ENCODE peak calls at places on chromosomes 2 and 18, in four cellular contexts. L is GM12878, H is SK-N-SH, D is transverse colon. S is an unnamed sample.

GRCh38 chr2:54808642-54809041 is 85.2 kb downstream of the EML6 start:
- DNase-seq in L (no peak), H (no peak), D (no peak), S (no peak)

GRCh38 chr2:54665436-54665856 is 58.0 kb upstream of the EML6 start:
- DNase-seq in L (no peak), H (peak), D (peak), S (peak)

GRCh38 chr2:25301453-25302352 is 40.0 kb downstream of the DNMT3A start:
- DNase-seq in L (peak), H (no peak), D (peak), S (no peak)

GRCh38 chr18:5603153-5603552 is 59.4 kb upstream of the EPB41L3 start:
- DNase-seq in L (no peak), H (no peak), D (no peak), S (no peak)

GRCh38 chr2:116879646-116880045 is 934.8 kb upstream of the DDX18 start:
- DNase-seq in L (no peak), H (no peak), D (no peak), S (no peak)

GRCh38 chr2:111930875-111931274 is 32.5 kb downstream of the MERTK start:
- DNase-seq in L (peak), H (no peak), D (no peak), S (no peak)

GRCh38 chr2:80007722-80008503 is 296.6 kb downstream of the LRRTM1 start:
- DNase-seq in L (no peak), H (no peak), D (no peak), S (no peak)

GRCh38 chr2:96146151-96146880 is 1.1 kb upstream of the DUSP2 start:
- DNase-seq in L (peak), H (peak), D (peak), S (peak)

GRCh38 chr2:168758970-168759820 is 43.2 kb upstream of the NOSTRIN start:
- DNase-seq in L (peak), H (peak), D (no peak), S (no peak)

GRCh38 chr18:10239138-10239537 is 215.3 kb upstream of the APCDD1 start:
- DNase-seq in L (no peak), H (no peak), D (no peak), S (peak)

GRCh38 chr2:56132138-56132537 is 51.7 kb upstream of the CCDC85A start:
- DNase-seq in L (no peak), H (peak), D (no peak), S (no peak)

GRCh38 chr18:79548077-79548450 is 131.5 kb upstream of the CTDP1 start:
- DNase-seq in L (no peak), H (no peak), D (no peak), S (peak)

GRCh38 chr18:36124841-36125240 is 4.3 kb downstream of the SLC39A6 start:
- DNase-seq in L (no peak), H (no peak), D (no peak), S (no peak)

GRCh38 chr2:238061310-238062202 is 755 bp downstream of the SCLY start:
- DNase-seq in L (no peak), H (peak), D (peak), S (no peak)

GRCh38 chr2:112084689-112085381 is 29.8 kb downstream of the TMEM87B start:
- DNase-seq in L (no peak), H (no peak), D (no peak), S (no peak)

GRCh38 chr18:35777042-35777441 is 195.4 kb upstream of the RMP24 start:
- DNase-seq in L (no peak), H (no peak), D (no peak), S (no peak)

GRCh38 chr2:52810460-52810859 is 957.1 kb upstream of the CHAC2 start:
- DNase-seq in L (no peak), H (peak), D (no peak), S (no peak)

GRCh38 chr18:7921938-7922587 is 354.9 kb downstream of the PTPRM start:
- DNase-seq in L (no peak), H (no peak), D (no peak), S (no peak)

DNA sequence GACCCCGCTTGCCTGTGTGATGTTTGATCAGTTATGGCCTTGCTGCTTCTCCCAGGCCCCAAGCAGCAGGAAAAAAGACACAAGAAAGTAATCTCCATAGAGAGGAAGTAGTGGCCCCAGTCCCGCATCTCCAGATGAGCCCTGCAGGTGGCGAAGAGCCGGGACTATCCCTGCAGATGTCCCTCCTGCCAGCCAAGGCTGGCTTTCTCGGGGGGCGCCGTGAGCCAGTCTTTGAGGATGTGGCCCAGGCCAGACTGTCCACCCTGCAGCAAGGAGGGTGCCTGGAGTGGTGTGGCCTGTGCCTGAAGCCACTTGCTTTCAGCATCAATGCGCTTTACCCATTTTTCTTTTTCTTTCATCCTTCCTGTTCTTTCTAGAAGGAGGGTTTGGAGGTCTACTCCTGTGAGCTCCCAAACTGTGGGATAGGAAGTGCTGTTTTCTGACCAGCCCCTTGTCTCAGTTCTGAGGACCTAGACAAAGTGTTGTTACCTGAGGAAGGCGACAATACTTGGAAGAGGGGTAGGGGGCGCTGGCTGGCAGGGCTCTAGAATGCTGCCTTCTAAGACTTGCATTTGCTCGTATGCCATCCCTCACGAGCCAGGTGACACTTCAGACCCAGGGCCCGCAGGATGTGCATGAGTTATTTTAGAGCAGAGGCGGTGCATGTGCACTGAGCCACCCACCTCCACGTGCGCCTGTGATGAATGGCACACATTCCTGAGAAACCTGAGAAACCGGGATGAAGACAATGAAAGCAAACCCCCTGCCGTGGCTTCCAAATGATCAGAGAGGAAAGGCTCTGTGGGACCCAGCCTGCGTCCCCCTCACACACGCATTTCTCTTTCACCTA is 255.8 kb downstream of the FBXO15 start:
- DNase-seq in L (no peak), H (peak), D (no peak), S (no peak)
- TF ChIP-seq CTCF in L (no peak), H (no peak), D (no peak), S (no peak)

DNA sequence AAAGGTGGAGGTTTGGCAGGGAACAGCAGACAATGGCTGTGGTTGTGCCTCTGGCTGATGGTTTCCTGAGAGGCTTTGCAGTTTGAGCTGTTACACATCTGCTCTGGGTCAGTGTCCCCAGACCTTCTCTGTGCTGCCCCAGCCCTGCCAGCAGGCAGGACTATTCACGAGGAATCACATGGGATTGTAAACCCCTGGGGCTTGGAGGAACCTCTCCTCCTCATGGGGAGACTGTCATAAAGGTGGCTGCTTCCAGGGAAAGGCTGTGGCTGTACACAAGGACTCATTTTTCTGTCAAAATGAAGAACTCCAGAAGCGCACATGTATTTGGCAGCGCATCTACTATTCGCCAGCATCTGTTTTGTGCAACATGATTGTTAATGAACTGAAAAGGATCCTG is 142.6 kb upstream of the CYP1B1 start:
- DNase-seq in L (no peak), H (peak), D (no peak), S (no peak)
- TF ChIP-seq POLR2AphosphoS5 in L (no peak), H (peak), D (peak), S (peak)

DNA sequence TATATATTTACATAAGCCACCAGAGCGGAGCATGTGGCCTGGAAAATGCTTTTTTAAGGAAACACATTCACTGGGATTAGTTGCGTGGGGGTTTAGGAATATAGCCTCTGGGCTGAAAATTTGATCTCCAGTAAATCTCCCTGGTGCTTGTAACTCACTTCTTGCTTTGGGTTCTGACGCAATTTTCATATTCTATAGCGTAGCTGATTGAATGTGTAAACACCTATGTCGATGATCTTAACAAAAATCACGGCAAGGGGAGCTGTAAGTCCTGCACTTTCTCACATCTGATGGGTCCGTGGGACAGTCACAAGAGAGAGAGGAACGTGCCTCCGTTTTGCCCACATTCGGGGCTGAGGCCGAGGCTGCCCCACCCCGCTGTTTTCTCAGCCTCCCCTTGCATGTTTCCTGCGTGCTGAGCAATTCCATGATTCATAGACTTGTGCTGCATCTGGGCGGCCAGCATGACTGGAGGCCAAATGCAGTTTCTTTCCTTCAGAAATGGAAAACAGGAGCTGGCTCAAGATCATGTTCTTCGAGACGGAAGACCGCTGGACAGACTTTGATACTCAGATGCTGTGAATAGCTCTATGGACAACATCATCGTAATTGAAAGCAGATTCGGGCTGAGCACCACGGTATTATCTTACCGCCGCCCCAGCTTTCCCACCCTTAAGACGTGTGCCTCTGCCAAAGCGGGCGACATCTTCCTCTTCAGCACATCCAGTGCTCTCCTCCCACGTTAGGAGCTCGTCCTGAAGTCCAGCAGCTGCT is 109.2 kb downstream of the TMEM18 start:
- DNase-seq in L (no peak), H (no peak), D (no peak), S (no peak)
- TF ChIP-seq CTCF in L (no peak), H (no peak), D (no peak), S (no peak)

GRCh38 chr18:57776767-57777166 is 26.3 kb downstream of the ATP8B1 start:
- DNase-seq in L (no peak), H (no peak), D (no peak), S (no peak)

GRCh38 chr18:57784034-57784815 is 18.9 kb downstream of the ATP8B1 start:
- DNase-seq in L (no peak), H (no peak), D (no peak), S (no peak)

GRCh38 chr18:57784816-57785144 is 18.3 kb downstream of the ATP8B1 start:
- DNase-seq in L (no peak), H (no peak), D (no peak), S (no peak)

GRCh38 chr18:57780318-57781127 is 22.6 kb downstream of the ATP8B1 start:
- DNase-seq in L (peak), H (no peak), D (no peak), S (no peak)

GRCh38 chr18:57781128-57781463 is 22.0 kb downstream of the ATP8B1 start:
- DNase-seq in L (no peak), H (no peak), D (no peak), S (no peak)
- TF ChIP-seq POLR2AphosphoS5 in L (no peak), H (peak), D (no peak), S (no peak)

S was measured in stomach.